ENCODE peak calls at places on chromosome 22, in four cellular contexts. One of them, this sample, is unnamed.

GRCh38 chr22:36201630-36202312 is at the start of gene APOL4:
- DNase-seq in GM12878: no peak
- DNase-seq in HepG2: no peak
- DNase-seq in H1: no peak
- DNase-seq in this sample: no peak

GRCh38 chr22:40194656-40195055 is 16.9 kb downstream of the TNRC6B start:
- DNase-seq in GM12878: no peak
- DNase-seq in H1: no peak
- DNase-seq in HepG2: no peak
- DNase-seq in this sample: no peak

GRCh38 chr22:49969751-49970527 is 9.4 kb downstream of the PIM3 start:
- DNase-seq in HepG2: no peak
- DNase-seq in GM12878: no peak
- DNase-seq in H1: no peak
- DNase-seq in this sample: no peak

GRCh38 chr22:40436460-40437431 is 66.4 kb downstream of the SGSM3 start:
- DNase-seq in HepG2: peak; percentile 41
- DNase-seq in H1: no peak
- DNase-seq in GM12878: peak; percentile 88
- DNase-seq in this sample: peak; percentile 36

GRCh38 chr22:46681010-46681409 is 57.0 kb downstream of the CERK start:
- DNase-seq in H1: no peak
- DNase-seq in HepG2: peak; percentile 18
- DNase-seq in GM12878: no peak
- DNase-seq in this sample: no peak

GRCh38 chr22:47807506-47807905 is 1045.1 kb downstream of the TBC1D22A start:
- DNase-seq in HepG2: no peak
- DNase-seq in H1: no peak
- DNase-seq in GM12878: no peak
- DNase-seq in this sample: no peak

GRCh38 chr22:24325105-24325757 is 54.6 kb downstream of the SPECC1L start:
- DNase-seq in H1: no peak
- DNase-seq in GM12878: peak; percentile 62
- DNase-seq in HepG2: peak; percentile 49
- DNase-seq in this sample: peak; percentile 9

GRCh38 chr22:41380993-41381328 is 781 bp upstream of the TEF start:
- DNase-seq in H1: no peak
- DNase-seq in HepG2: peak; percentile 83
- DNase-seq in GM12878: no peak
- DNase-seq in this sample: no peak

GRCh38 chr22:39488563-39489083 is 13.5 kb upstream of the MIEF1 start:
- DNase-seq in HepG2: no peak
- DNase-seq in GM12878: no peak
- DNase-seq in H1: no peak
- DNase-seq in this sample: no peak

GRCh38 chr22:24697671-24698082 is 76.8 kb downstream of the PIWIL3 start:
- DNase-seq in HepG2: no peak
- DNase-seq in GM12878: no peak
- DNase-seq in H1: no peak
- DNase-seq in this sample: no peak

GRCh38 chr22:31091106-31091975 is 10.2 kb downstream of the SMTN start:
- DNase-seq in GM12878: no peak
- DNase-seq in HepG2: no peak
- DNase-seq in H1: no peak
- DNase-seq in this sample: no peak

GRCh38 chr22:46614070-46614931 is 5.9 kb upstream of the GRAMD4 start:
- DNase-seq in GM12878: peak; percentile 70
- DNase-seq in HepG2: no peak
- DNase-seq in H1: no peak
- DNase-seq in this sample: no peak

GRCh38 chr22:25627271-25627848 is 62.9 kb downstream of the GRK3 start:
- DNase-seq in H1: no peak
- DNase-seq in GM12878: no peak
- DNase-seq in HepG2: no peak
- DNase-seq in this sample: no peak

GRCh38 chr22:37545703-37546435 is 14.4 kb upstream of the CDC42EP1 start:
- DNase-seq in GM12878: no peak
- DNase-seq in HepG2: peak; percentile 91
- DNase-seq in H1: peak; percentile 77
- DNase-seq in this sample: peak; percentile 80
- TF ChIP-seq ZNF274 in GM12878: no peak
- TF ChIP-seq ZNF274 in HepG2: peak; percentile 7
- TF ChIP-seq ZNF274 in H1: no peak
- TF ChIP-seq ZNF274 in this sample: no peak

DNA sequence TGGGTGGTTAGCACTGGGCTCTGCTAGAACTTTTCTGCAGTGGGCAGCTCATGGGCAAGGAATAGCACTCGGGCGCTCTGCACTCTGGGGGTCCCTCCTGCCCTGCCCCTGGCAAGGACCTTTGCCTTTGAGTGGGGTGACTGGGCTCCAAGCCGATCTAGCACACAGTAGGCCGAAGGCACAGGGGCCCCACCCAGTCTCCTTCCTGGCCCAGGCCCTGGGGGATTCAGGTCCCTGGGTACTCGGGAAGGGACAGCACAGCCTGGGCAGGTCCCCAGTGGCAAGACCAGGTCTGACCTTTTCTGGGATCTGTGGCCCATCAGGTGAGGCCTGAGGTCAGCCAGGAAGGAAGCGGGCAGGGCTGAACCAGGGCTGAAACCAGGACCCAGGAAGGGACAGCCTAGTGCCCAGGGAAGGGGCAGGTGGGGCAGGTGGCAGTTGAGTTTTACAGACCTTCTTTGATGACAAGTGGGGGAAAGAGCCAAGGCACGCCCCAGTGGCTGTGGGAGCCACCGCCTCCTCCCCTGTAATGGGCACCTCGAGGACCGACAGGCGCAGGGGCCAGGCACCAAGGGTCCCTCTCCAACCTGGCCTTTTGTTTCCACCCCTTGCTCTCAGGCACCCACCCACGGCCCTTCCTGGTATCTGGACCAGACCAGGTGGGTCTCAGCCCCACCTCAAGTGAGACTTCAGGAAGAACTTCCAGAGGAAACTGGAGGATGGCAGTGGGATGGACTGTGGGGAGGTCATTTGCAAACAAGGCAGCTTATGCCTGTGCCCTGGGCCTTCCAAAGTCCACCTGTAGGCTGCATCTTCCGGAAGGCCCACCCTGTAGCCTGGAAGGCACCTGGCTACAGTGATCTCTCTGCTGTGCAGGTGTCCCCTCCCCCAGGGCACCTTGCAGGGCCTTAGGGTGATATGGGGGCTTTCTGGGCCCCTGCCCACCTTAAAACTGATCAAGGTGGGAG is 883 bp upstream of the AIFM3 start:
- DNase-seq in H1: no peak
- DNase-seq in HepG2: no peak
- DNase-seq in GM12878: no peak
- DNase-seq in this sample: no peak
- H3K4me3 ChIP-seq in H1: no peak overlapping the region
- H3K4me3 ChIP-seq in HepG2: no peak overlapping the region
- H3K4me3 ChIP-seq in GM12878: no peak overlapping the region
- H3K4me3 ChIP-seq in this sample: no peak overlapping the region

DNA sequence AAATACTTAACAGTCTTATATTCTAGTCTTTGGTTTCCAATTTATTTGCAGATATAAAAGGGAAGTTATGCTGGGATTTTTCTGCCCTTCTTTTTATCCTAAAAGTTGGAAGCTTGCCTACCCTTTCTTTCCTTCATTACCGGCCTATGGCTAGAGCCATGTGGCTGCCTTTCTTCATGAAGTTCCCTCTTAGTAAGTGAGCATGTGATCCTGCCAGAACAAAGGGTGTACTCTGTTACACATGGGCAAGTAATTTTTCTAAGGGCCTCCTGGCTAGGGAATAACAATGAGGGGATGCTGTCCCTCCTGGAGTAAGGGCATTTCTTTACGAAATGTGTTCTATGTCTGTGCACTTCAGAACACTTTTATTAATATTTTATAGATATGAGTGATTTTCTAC is 252.1 kb upstream of the PITPNB start:
- DNase-seq in GM12878: no peak
- DNase-seq in H1: no peak
- DNase-seq in HepG2: no peak
- DNase-seq in this sample: no peak
- TF ChIP-seq SUZ12 in GM12878: no peak
- TF ChIP-seq SUZ12 in H1: no peak
- TF ChIP-seq SUZ12 in HepG2: no peak
- TF ChIP-seq SUZ12 in this sample: no peak

GRCh38 chr22:20611418-20611817 is 104.0 kb downstream of the MED15 start:
- DNase-seq in H1: no peak
- DNase-seq in HepG2: no peak
- DNase-seq in GM12878: no peak
- DNase-seq in this sample: no peak
- TF ChIP-seq ZNF274 in H1: no peak
- TF ChIP-seq ZNF274 in HepG2: no peak
- TF ChIP-seq ZNF274 in GM12878: no peak
- TF ChIP-seq ZNF274 in this sample: no peak

GRCh38 chr22:19304547-19304946 is 13.0 kb upstream of the CLTCL1 start:
- DNase-seq in GM12878: no peak
- DNase-seq in H1: no peak
- DNase-seq in HepG2: no peak
- DNase-seq in this sample: no peak
- H3K4me3 ChIP-seq in GM12878: no peak overlapping the region
- H3K4me3 ChIP-seq in H1: no peak overlapping the region
- H3K4me3 ChIP-seq in HepG2: no peak overlapping the region
- H3K4me3 ChIP-seq in this sample: no peak overlapping the region

This sample was measured in NT2/D1.